ENCODE peak calls at places on chromosome 10, in five cellular contexts. One of them, this sample, is unnamed.

GRCh38 chr10:43082087-43082486 is 5.2 kb downstream of the RET start:
- DNase-seq in A549: no peak
- DNase-seq in cardiac fibroblast: no peak
- DNase-seq in tibial artery: no peak
- DNase-seq in hepatocyte: no peak
- DNase-seq in this sample: no peak

GRCh38 chr10:72785422-72785818 is 93.5 kb downstream of the MCU start:
- DNase-seq in A549: no peak
- DNase-seq in cardiac fibroblast: peak
- DNase-seq in tibial artery: no peak
- DNase-seq in hepatocyte: no peak
- DNase-seq in this sample: no peak

GRCh38 chr10:91088300-91089140 is 131.9 kb upstream of the PCGF5 start:
- DNase-seq in A549: peak
- DNase-seq in cardiac fibroblast: peak
- DNase-seq in tibial artery: no peak
- DNase-seq in hepatocyte: no peak
- DNase-seq in this sample: peak

GRCh38 chr10:95480901-95481491 is 80.2 kb downstream of the SORBS1 start:
- DNase-seq in A549: no peak
- DNase-seq in cardiac fibroblast: no peak
- DNase-seq in tibial artery: no peak
- DNase-seq in hepatocyte: peak
- DNase-seq in this sample: no peak

GRCh38 chr10:97687785-97688781 is 1.0 kb upstream of the AVPI1 start:
- DNase-seq in A549: no peak
- DNase-seq in cardiac fibroblast: peak
- DNase-seq in tibial artery: peak
- DNase-seq in hepatocyte: no peak
- DNase-seq in this sample: no peak

GRCh38 chr10:34808789-34809745 is 6.0 kb downstream of the PARD3 start:
- DNase-seq in A549: no peak
- DNase-seq in cardiac fibroblast: peak
- DNase-seq in tibial artery: no peak
- DNase-seq in hepatocyte: peak
- DNase-seq in this sample: peak

GRCh38 chr10:73843254-73843653 is 31.1 kb downstream of the CAMK2G start:
- DNase-seq in A549: no peak
- DNase-seq in cardiac fibroblast: no peak
- DNase-seq in tibial artery: no peak
- DNase-seq in hepatocyte: no peak
- DNase-seq in this sample: no peak

GRCh38 chr10:103543617-103544525 is 50.4 kb downstream of the NEURL1 start:
- DNase-seq in A549: no peak
- DNase-seq in cardiac fibroblast: no peak
- DNase-seq in tibial artery: peak
- DNase-seq in hepatocyte: no peak
- DNase-seq in this sample: peak

GRCh38 chr10:75404335-75405200 is 3.0 kb upstream of the ZNF503 start:
- DNase-seq in A549: no peak
- DNase-seq in cardiac fibroblast: no peak
- DNase-seq in tibial artery: peak
- DNase-seq in hepatocyte: peak
- DNase-seq in this sample: peak

GRCh38 chr10:26804418-26805393 is 56.1 kb downstream of the ABI1 start:
- DNase-seq in A549: no peak
- DNase-seq in cardiac fibroblast: no peak
- DNase-seq in tibial artery: no peak
- DNase-seq in hepatocyte: no peak
- DNase-seq in this sample: no peak
- H3K4me3 ChIP-seq in A549: no peak
- H3K4me3 ChIP-seq in cardiac fibroblast: no peak
- H3K4me3 ChIP-seq in tibial artery: no peak
- H3K4me3 ChIP-seq in hepatocyte: no peak
- H3K4me3 ChIP-seq in this sample: no peak

DNA sequence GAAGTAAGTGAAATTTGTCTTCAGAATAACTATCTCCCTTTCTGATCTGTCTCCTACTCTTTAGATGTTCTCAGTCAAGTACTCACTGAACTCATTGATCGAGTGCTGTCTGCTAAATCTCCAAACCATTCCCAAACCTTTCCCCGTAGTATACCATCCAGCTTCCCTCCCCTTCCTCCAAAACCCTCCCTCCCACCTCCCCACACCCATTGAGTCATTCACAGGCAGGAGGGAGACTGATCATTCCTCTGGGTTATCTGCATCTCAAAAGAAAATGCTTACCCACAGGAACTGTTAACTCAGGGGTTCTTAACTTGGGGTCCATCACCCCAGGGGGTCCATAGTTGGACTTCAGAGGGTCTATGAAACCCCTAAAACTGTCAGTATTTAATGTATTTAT is 37.4 kb downstream of the GOT1 start:
- DNase-seq in A549: no peak
- DNase-seq in cardiac fibroblast: no peak
- DNase-seq in tibial artery: no peak
- DNase-seq in hepatocyte: no peak
- DNase-seq in this sample: peak
- H3K4me3 ChIP-seq in A549: no peak
- H3K4me3 ChIP-seq in cardiac fibroblast: no peak
- H3K4me3 ChIP-seq in tibial artery: no peak
- H3K4me3 ChIP-seq in hepatocyte: no peak
- H3K4me3 ChIP-seq in this sample: peak

GRCh38 chr10:57221674-57222073 is 860.6 kb upstream of the ZWINT start:
- DNase-seq in A549: no peak
- DNase-seq in cardiac fibroblast: no peak
- DNase-seq in tibial artery: no peak
- DNase-seq in hepatocyte: no peak
- DNase-seq in this sample: no peak

GRCh38 chr10:57222603-57223002 is 861.5 kb upstream of the ZWINT start:
- DNase-seq in A549: no peak
- DNase-seq in cardiac fibroblast: no peak
- DNase-seq in tibial artery: no peak
- DNase-seq in hepatocyte: no peak
- DNase-seq in this sample: peak

GRCh38 chr10:57222129-57222528 is 861.1 kb upstream of the ZWINT start:
- DNase-seq in A549: no peak
- DNase-seq in cardiac fibroblast: no peak
- DNase-seq in tibial artery: no peak
- DNase-seq in hepatocyte: no peak
- DNase-seq in this sample: no peak

GRCh38 chr10:57218382-57218781 is 857.3 kb upstream of the ZWINT start:
- DNase-seq in A549: no peak
- DNase-seq in cardiac fibroblast: no peak
- DNase-seq in tibial artery: no peak
- DNase-seq in hepatocyte: peak
- DNase-seq in this sample: no peak
- H3K4me3 ChIP-seq in A549: no peak
- H3K4me3 ChIP-seq in cardiac fibroblast: no peak
- H3K4me3 ChIP-seq in tibial artery: no peak
- H3K4me3 ChIP-seq in hepatocyte: no peak
- H3K4me3 ChIP-seq in this sample: no peak

DNA sequence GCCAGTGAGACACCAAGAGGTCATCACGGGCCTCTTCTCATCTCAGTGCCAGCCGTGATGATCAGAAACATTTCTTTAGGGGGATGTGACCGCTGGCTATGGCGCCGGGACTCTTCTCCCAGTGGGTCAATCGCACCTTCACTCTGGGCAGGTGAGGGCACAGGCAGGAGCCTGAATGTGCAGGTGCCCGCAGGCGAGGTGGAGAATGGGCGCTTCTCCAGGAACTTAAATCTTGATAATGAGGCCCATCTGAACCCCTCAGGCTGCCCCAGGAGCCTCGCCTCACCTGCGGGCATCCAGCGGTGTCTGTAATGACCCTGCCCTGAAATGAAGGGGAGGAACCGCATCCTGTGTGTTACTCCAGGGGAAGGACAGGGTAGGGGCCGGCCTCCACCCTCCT is 204.7 kb downstream of the ADARB2 start:
- DNase-seq in A549: no peak
- DNase-seq in cardiac fibroblast: no peak
- DNase-seq in tibial artery: peak
- DNase-seq in hepatocyte: no peak
- DNase-seq in this sample: no peak
- H3K4me3 ChIP-seq in A549: no peak
- H3K4me3 ChIP-seq in cardiac fibroblast: no peak
- H3K4me3 ChIP-seq in tibial artery: no peak
- H3K4me3 ChIP-seq in hepatocyte: no peak
- H3K4me3 ChIP-seq in this sample: no peak

GRCh38 chr10:120979435-120980315 is 128.5 kb downstream of the WDR11 start:
- DNase-seq in A549: peak
- DNase-seq in cardiac fibroblast: no peak
- DNase-seq in tibial artery: peak
- DNase-seq in hepatocyte: peak
- DNase-seq in this sample: peak
- H3K4me3 ChIP-seq in A549: peak
- H3K4me3 ChIP-seq in cardiac fibroblast: no peak
- H3K4me3 ChIP-seq in tibial artery: peak
- H3K4me3 ChIP-seq in hepatocyte: peak
- H3K4me3 ChIP-seq in this sample: peak

GRCh38 chr10:99235469-99235871 is at the start of gene HPSE2:
- DNase-seq in A549: no peak
- DNase-seq in cardiac fibroblast: no peak
- DNase-seq in tibial artery: no peak
- DNase-seq in hepatocyte: no peak
- DNase-seq in this sample: peak
- H3K4me3 ChIP-seq in A549: peak
- H3K4me3 ChIP-seq in cardiac fibroblast: no peak
- H3K4me3 ChIP-seq in tibial artery: peak
- H3K4me3 ChIP-seq in hepatocyte: peak
- H3K4me3 ChIP-seq in this sample: peak

GRCh38 chr10:25175527-25176420 is 973 bp downstream of the GPR158 start:
- DNase-seq in A549: no peak
- DNase-seq in cardiac fibroblast: peak
- DNase-seq in tibial artery: no peak
- DNase-seq in hepatocyte: peak
- DNase-seq in this sample: peak
- H3K4me3 ChIP-seq in A549: peak
- H3K4me3 ChIP-seq in cardiac fibroblast: peak
- H3K4me3 ChIP-seq in tibial artery: peak
- H3K4me3 ChIP-seq in hepatocyte: no peak
- H3K4me3 ChIP-seq in this sample: peak

GRCh38 chr10:7933262-7933661 is 115.0 kb downstream of the TAF3 start:
- DNase-seq in A549: no peak
- DNase-seq in cardiac fibroblast: no peak
- DNase-seq in tibial artery: no peak
- DNase-seq in hepatocyte: peak
- DNase-seq in this sample: no peak
- H3K4me3 ChIP-seq in A549: no peak
- H3K4me3 ChIP-seq in cardiac fibroblast: no peak
- H3K4me3 ChIP-seq in tibial artery: no peak
- H3K4me3 ChIP-seq in hepatocyte: no peak
- H3K4me3 ChIP-seq in this sample: no peak

This sample was measured in H7.